ENCODE peak calls at places on chromosome 1, in nine cellular contexts. I, K, W, U, D, L, F, O and H are unnamed samples.

GRCh38 chr1:37673920-37674319 is 18.4 kb upstream of the CDCA8 start:
- DNase-seq in I (no peak), K (peak), W (no peak), U (no peak), D (no peak), L (peak), F (no peak), O (no peak), H (no peak)

GRCh38 chr1:19432943-19433609 is 52.3 kb downstream of the CAPZB start:
- DNase-seq in I (peak), K (no peak), W (no peak), U (no peak), D (no peak), L (no peak), F (peak), O (peak), H (peak)

GRCh38 chr1:155871390-155871789 is 12.0 kb downstream of the SYT11 start:
- DNase-seq in I (peak), K (no peak), W (peak), U (no peak), D (no peak), L (no peak), F (peak), O (peak), H (peak)

GRCh38 chr1:75954594-75954993 is 22.4 kb upstream of the ASB17 start:
- DNase-seq in I (peak), K (no peak), W (no peak), U (no peak), D (no peak), L (no peak), F (peak), O (no peak), H (no peak)

GRCh38 chr1:47187926-47188250 is 1.9 kb downstream of the PDZK1IP1 start:
- DNase-seq in I (no peak), K (no peak), W (no peak), U (no peak), D (no peak), L (no peak), F (no peak), O (no peak), H (no peak)

GRCh38 chr1:4733446-4734175 is 79.2 kb downstream of the AJAP1 start:
- DNase-seq in I (no peak), K (no peak), W (no peak), U (no peak), D (no peak), L (no peak), F (no peak), O (no peak), H (no peak)

GRCh38 chr1:178683304-178683703 is 41.7 kb upstream of the RALGPS2 start:
- DNase-seq in I (no peak), K (no peak), W (no peak), U (no peak), D (no peak), L (no peak), F (no peak), O (no peak), H (no peak)

GRCh38 chr1:107787299-107787698 is 177.7 kb downstream of the VAV3 start:
- DNase-seq in I (no peak), K (no peak), W (no peak), U (peak), D (no peak), L (no peak), F (no peak), O (no peak), H (peak)

GRCh38 chr1:164558461-164559341 is at the start of gene PBX1:
- DNase-seq in I (peak), K (peak), W (peak), U (peak), D (peak), L (peak), F (peak), O (peak), H (peak)
- H3K27ac ChIP-seq in I (peak), K (peak), W (peak), U (no peak), D (no peak), L (no peak), F (peak), O (peak), H (peak)

GRCh38 chr1:74674278-74675048 is 871 bp upstream of the ERICH3 start:
- DNase-seq in I (no peak), K (no peak), W (no peak), U (peak), D (no peak), L (no peak), F (no peak), O (no peak), H (no peak)
- H3K27ac ChIP-seq in I (no peak), K (no peak), W (no peak), U (no peak), D (no peak), L (no peak), F (no peak), O (no peak), H (no peak)

GRCh38 chr1:8666394-8667167 is 150.9 kb downstream of the RERE start:
- DNase-seq in I (peak), K (no peak), W (no peak), U (peak), D (no peak), L (no peak), F (peak), O (no peak), H (no peak)
- H3K27ac ChIP-seq in I (no peak), K (no peak), W (no peak), U (no peak), D (peak), L (no peak), F (no peak), O (peak), H (no peak)

GRCh38 chr1:228462560-228462959 is 24.6 kb upstream of the RNF187 start:
- DNase-seq in I (no peak), K (no peak), W (no peak), U (no peak), D (no peak), L (no peak), F (no peak), O (no peak), H (no peak)
- H3K27ac ChIP-seq in I (no peak), K (no peak), W (no peak), U (no peak), D (no peak), L (no peak), F (no peak), O (no peak), H (no peak)

GRCh38 chr1:15337656-15338402 is 71.9 kb upstream of the EFHD2 start:
- DNase-seq in I (peak), K (no peak), W (no peak), U (no peak), D (no peak), L (no peak), F (peak), O (no peak), H (peak)
- H3K27ac ChIP-seq in I (peak), K (no peak), W (peak), U (no peak), D (no peak), L (no peak), F (peak), O (no peak), H (peak)